ENCODE peak calls at places on chromosomes 3 and 15, in five cellular contexts. S is suprapubic skin, E is sigmoid colon, W is tibial nerve, P is ovary. C is an unnamed sample.

GRCh38 chr3:152434142-152434541 is 165.4 kb downstream of the MBNL1 start:
- DNase-seq in S (no peak), E (no peak), W (no peak), P (no peak), C (no peak)

GRCh38 chr3:38687306-38687705 is 37.8 kb upstream of the SCN5A start:
- DNase-seq in S (no peak), E (no peak), W (no peak), P (no peak), C (no peak)

GRCh38 chr3:99638244-99638948 is at the start of gene COL8A1:
- DNase-seq in S (peak), E (peak), W (peak), P (peak), C (no peak)

GRCh38 chr3:168121175-168121853 is 25.6 kb upstream of the GOLIM4 start:
- DNase-seq in S (no peak), E (peak), W (no peak), P (no peak), C (peak)

GRCh38 chr15:78933187-78934062 is 11.4 kb downstream of the CTSH start:
- DNase-seq in S (no peak), E (no peak), W (no peak), P (no peak), C (no peak)

GRCh38 chr3:127484601-127485388 is 105.7 kb downstream of the TPRA1 start:
- DNase-seq in S (peak), E (peak), W (no peak), P (no peak), C (peak)

GRCh38 chr3:55664387-55664786 is 177.3 kb upstream of the WNT5A start:
- DNase-seq in S (no peak), E (no peak), W (no peak), P (no peak), C (no peak)

GRCh38 chr15:82021992-82022391 is 23.8 kb downstream of the MEX3B start:
- DNase-seq in S (no peak), E (peak), W (no peak), P (peak), C (no peak)

GRCh38 chr15:68449389-68449788 is 17.4 kb upstream of the ITGA11 start:
- DNase-seq in S (no peak), E (no peak), W (no peak), P (no peak), C (no peak)

DNA sequence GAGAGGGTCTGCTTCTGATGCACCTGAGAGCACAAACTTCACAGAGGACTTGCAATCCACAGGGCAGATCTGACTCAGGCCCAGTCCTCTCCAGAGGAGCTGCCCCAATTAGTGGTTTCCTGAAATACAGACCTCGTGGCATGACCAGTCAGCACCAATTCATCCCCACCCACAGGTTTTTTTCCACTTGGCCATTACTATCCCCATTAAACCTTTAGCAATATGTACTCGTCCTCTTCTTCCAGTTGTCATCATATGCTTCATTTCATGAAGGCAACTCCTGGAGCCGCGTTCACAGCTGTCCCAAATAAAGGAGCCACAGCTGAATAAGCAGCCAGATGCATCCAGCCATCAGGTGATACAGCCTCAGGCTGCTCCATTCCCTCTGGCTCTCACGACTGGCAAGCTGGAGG is 163.2 kb downstream of the FMN1 start:
- DNase-seq in S (no peak), E (no peak), W (no peak), P (no peak), C (no peak)
- TF ChIP-seq POLR2A in S (no peak), E (no peak), W (no peak), P (no peak), C (no peak)

GRCh38 chr15:98978153-98978552 is 29.4 kb downstream of the PGPEP1L start:
- DNase-seq in S (no peak), E (no peak), W (no peak), P (no peak), C (no peak)

GRCh38 chr15:98980899-98981228 is 26.7 kb downstream of the PGPEP1L start:
- DNase-seq in S (no peak), E (no peak), W (no peak), P (no peak), C (no peak)

GRCh38 chr15:98981851-98982722 is 25.5 kb downstream of the PGPEP1L start:
- DNase-seq in S (no peak), E (no peak), W (no peak), P (no peak), C (no peak)

DNA sequence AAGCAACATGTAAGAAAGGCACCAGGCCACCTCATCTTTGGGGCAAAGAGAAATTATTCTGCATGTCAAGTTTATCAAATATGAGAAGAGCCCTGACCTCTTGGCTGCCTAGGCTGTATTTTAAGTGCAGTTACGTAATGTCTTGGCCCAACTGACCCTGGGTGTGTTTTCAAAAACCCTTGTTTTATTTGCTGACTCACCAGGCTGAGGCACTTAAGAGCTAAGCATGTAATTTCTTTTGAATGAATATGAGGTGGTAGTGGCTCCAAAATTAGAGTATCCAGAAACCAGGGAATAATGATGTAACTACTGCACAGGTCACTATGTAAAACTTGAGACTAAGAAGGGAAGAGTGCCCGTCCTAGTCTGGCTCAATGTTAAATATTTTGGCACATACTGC is 24.3 kb downstream of the PGPEP1L start:
- DNase-seq in S (no peak), E (peak), W (peak), P (peak), C (peak)
- TF ChIP-seq EP300 in S (no peak), E (no peak), W (peak), P (no peak), C (no peak)

GRCh38 chr3:6492306-6492705 is 368.6 kb upstream of the GRM7 start:
- DNase-seq in S (no peak), E (no peak), W (no peak), P (no peak), C (no peak)

DNA sequence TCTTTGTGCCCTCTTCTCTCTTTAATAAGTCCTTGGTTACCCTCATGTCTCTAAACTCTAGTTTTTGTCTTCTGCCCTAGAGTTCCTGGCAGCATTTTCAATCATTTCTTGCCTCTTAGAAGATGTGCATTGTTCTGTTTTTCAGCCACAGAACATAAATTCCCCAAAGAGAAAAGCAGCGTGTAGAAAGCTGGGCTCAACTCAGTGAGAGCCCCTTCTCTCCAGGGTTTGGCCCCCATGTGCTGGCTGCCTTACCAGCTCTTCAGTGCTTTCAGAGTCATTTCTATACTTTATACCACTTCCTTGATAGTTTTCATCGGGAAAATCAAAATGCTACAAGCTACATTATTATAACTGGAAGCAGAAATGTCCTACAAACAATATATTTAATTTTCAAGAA is 369.1 kb upstream of the GRM7 start:
- DNase-seq in S (no peak), E (no peak), W (no peak), P (no peak), C (no peak)
- H3K4me3 ChIP-seq in S (no peak), E (no peak), W (no peak), P (no peak), C (no peak)

GRCh38 chr15:66955001-66955516 is 110.3 kb upstream of the SMAD3 start:
- DNase-seq in S (no peak), E (no peak), W (no peak), P (no peak), C (no peak)
- TF ChIP-seq POLR2A in S (no peak), E (no peak), W (no peak), P (no peak), C (no peak)

GRCh38 chr15:59301527-59301926 is 71.1 kb downstream of the MYO1E start:
- DNase-seq in S (no peak), E (no peak), W (no peak), P (no peak), C (no peak)

GRCh38 chr15:59300618-59301139 is 72.0 kb downstream of the MYO1E start:
- DNase-seq in S (no peak), E (no peak), W (no peak), P (no peak), C (peak)

GRCh38 chr15:59298876-59299275 is 73.8 kb downstream of the MYO1E start:
- DNase-seq in S (no peak), E (no peak), W (no peak), P (no peak), C (no peak)

GRCh38 chr15:59298255-59298856 is 74.3 kb downstream of the MYO1E start:
- DNase-seq in S (no peak), E (no peak), W (no peak), P (no peak), C (no peak)

GRCh38 chr15:59299919-59300617 is 72.6 kb downstream of the MYO1E start:
- DNase-seq in S (peak), E (peak), W (peak), P (no peak), C (peak)
- TF ChIP-seq EP300 in S (no peak), E (no peak), W (peak), P (no peak), C (no peak)

GRCh38 chr15:59398220-59398619 is 25.5 kb upstream of the MYO1E start:
- DNase-seq in S (no peak), E (no peak), W (no peak), P (no peak), C (no peak)

GRCh38 chr15:59399465-59400102 is 26.9 kb upstream of the MYO1E start:
- DNase-seq in S (no peak), E (no peak), W (no peak), P (no peak), C (no peak)

GRCh38 chr15:59400103-59400813 is 27.6 kb upstream of the MYO1E start:
- DNase-seq in S (no peak), E (no peak), W (no peak), P (no peak), C (no peak)

GRCh38 chr15:59405079-59405478 is 32.4 kb upstream of the MYO1E start:
- DNase-seq in S (no peak), E (no peak), W (no peak), P (no peak), C (no peak)

GRCh38 chr15:59401810-59402569 is 29.3 kb upstream of the MYO1E start:
- DNase-seq in S (no peak), E (no peak), W (no peak), P (no peak), C (no peak)
- H3K4me3 ChIP-seq in S (no peak), E (no peak), W (no peak), P (no peak), C (no peak)

DNA sequence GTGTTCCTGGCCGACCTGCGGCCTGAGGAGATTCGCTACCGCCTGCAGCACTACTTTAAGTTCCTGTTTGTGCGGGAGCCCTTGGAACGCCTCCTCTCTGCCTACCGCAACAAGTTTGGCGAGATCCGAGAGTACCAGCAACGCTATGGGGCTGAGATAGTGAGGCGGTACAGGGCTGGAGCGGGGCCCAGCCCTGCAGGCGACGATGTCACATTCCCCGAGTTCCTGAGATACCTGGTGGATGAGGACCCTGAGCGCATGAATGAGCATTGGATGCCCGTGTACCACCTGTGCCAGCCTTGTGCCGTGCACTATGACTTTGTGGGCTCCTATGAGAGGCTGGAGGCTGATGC is 970 bp downstream of the CHST14 start:
- DNase-seq in S (no peak), E (no peak), W (no peak), P (no peak), C (peak)
- TF ChIP-seq POLR2A in S (no peak), E (no peak), W (no peak), P (no peak), C (no peak)

GRCh38 chr3:193915613-193916012 is 220.3 kb upstream of the HES1 start:
- DNase-seq in S (no peak), E (no peak), W (no peak), P (no peak), C (no peak)
- TF ChIP-seq EP300 in S (no peak), E (no peak), W (no peak), P (no peak), C (no peak)

DNA sequence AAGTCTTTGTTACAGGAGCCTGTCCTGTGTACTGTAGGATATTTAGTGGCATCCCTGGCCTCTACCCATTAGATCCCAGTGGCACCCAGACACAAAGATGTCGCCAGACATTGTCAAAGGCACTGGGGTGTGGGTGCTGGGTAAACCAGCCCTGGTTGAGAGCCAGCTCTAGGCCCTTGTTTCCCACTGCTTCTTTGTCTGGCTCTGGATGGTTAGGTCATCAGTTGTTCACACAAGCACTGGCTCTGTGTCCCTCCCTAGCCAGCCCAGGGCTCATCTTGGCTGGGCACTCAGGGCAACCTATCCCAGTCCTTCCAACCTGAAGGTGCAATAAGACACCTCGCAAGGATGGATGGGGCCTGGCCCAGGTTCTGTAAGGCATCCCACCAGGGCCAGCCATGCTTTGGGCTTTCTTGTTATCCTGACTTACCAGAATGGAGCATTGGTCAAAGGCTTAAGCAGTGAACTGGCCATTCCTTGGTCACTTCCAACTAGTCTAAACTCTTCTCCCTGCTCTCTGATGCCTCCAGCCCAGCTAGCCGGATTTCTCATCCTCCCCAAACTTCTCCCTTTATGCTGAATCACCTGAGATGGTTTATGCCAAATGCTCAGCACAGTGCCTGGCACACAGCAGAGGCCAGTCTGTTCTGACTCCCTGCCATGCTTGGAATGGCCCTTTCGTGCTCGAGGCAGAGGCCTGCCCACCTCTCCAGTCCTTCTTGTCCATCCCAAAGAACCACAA is 1.8 kb upstream of the RBP1 start:
- DNase-seq in S (peak), E (no peak), W (no peak), P (no peak), C (no peak)
- H3K4me3 ChIP-seq in S (no peak), E (no peak), W (no peak), P (peak), C (no peak)

GRCh38 chr3:170868577-170869239 is 1.3 kb downstream of the RPL22L1 start:
- DNase-seq in S (no peak), E (no peak), W (no peak), P (no peak), C (no peak)
- TF ChIP-seq POLR2A in S (no peak), E (no peak), W (no peak), P (no peak), C (no peak)